ENCODE peak calls at places on chromosomes 1 and 21, in eight cellular contexts. Z is neural crest cell; V is stimulated activated CD8-positive, alpha-beta memory T cell treated with anti-CD3 and anti-CD28 coated beads, Interleukin-15, amount 100 ng/mL, for 24 hours; Q is stimulated activated CD4-positive, alpha-beta T cell treated with anti-CD3 and anti-CD28 coated beads, Interleukin-4, amount 100 ng/mL, for 48 hours; O is NCI-H1417 treated with DMSO at 0.1 percent for 48 hours; A is Ammon's horn; Y is OCI-M1; C is HTR-8/SVneo. X is an unnamed sample.

GRCh38 chr1:41513388-41513745 is 28.9 kb upstream of the EDN2 start:
- DNase-seq in Z (no peak), V (no peak), Q (peak; percentile 23), O (no peak), A (no peak), Y (no peak), C (no peak), X (peak; percentile 60)

GRCh38 chr1:83883979-83884378 is 115.0 kb downstream of the TTLL7 start:
- DNase-seq in Z (no peak), V (no peak), Q (no peak), O (no peak), A (no peak), Y (no peak), C (no peak), X (no peak)

GRCh38 chr1:245856944-245857531 is 650.0 kb downstream of the SMYD3 start:
- DNase-seq in Z (no peak), V (no peak), Q (no peak), O (no peak), A (no peak), Y (no peak), C (peak; percentile 21), X (no peak)

GRCh38 chr1:222064388-222065201 is 322.7 kb upstream of the DUSP10 start:
- DNase-seq in Z (no peak), V (no peak), Q (no peak), O (no peak), A (no peak), Y (no peak), C (no peak), X (no peak)

GRCh38 chr21:43315244-43316137 is 111.4 kb downstream of the SIK1 start:
- DNase-seq in Z (no peak), V (no peak), Q (no peak), O (no peak), A (no peak), Y (no peak), C (no peak), X (no peak)

GRCh38 chr1:208065862-208066261 is 154.9 kb upstream of the CD34 start:
- DNase-seq in Z (no peak), V (no peak), Q (no peak), O (no peak), A (peak; percentile 73), Y (peak; percentile 10), C (no peak), X (no peak)

GRCh38 chr21:37614351-37614875 is 247.8 kb downstream of the DYRK1A start:
- DNase-seq in Z (no peak), V (no peak), Q (no peak), O (no peak), A (no peak), Y (no peak), C (no peak), X (no peak)

GRCh38 chr1:111943056-111943455 is 46.4 kb downstream of the KCND3 start:
- DNase-seq in Z (no peak), V (no peak), Q (no peak), O (no peak), A (no peak), Y (no peak), C (no peak), X (no peak)

GRCh38 chr1:202061055-202061454 is 50.7 kb downstream of the ELF3 start:
- DNase-seq in Z (no peak), V (no peak), Q (no peak), O (no peak), A (no peak), Y (no peak), C (no peak), X (no peak)

GRCh38 chr1:36134031-36134430 is 9.0 kb upstream of the COL8A2 start:
- DNase-seq in Z (no peak), V (no peak), Q (no peak), O (no peak), A (no peak), Y (no peak), C (no peak), X (no peak)

GRCh38 chr1:90133133-90133532 is 138.2 kb downstream of the ZNF326 start:
- DNase-seq in Z (peak; percentile 29), V (no peak), Q (no peak), O (no peak), A (peak; percentile 23), Y (peak; percentile 73), C (peak; percentile 5), X (peak; percentile 24)

GRCh38 chr1:26932536-26932935 is 11.0 kb downstream of the NUDC start:
- DNase-seq in Z (no peak), V (no peak), Q (no peak), O (no peak), A (no peak), Y (no peak), C (no peak), X (no peak)

GRCh38 chr1:29504266-29504665 is 267.9 kb downstream of the PTPRU start:
- DNase-seq in Z (no peak), V (no peak), Q (no peak), O (no peak), A (no peak), Y (no peak), C (no peak), X (no peak)

GRCh38 chr1:40797668-40798010 is 14.1 kb downstream of the KCNQ4 start:
- DNase-seq in Z (no peak), V (no peak), Q (no peak), O (no peak), A (no peak), Y (no peak), C (no peak), X (no peak)